ENCODE peak calls at places on chromosome 1, in six cellular contexts. One of them, this sample, is unnamed.

GRCh38 chr1:88648706-88649105 is 35.4 kb upstream of the PKN2 start:
- DNase-seq in Calu3: no peak
- DNase-seq in gastrocnemius medialis: no peak
- DNase-seq in astrocyte of the spinal cord: no peak
- DNase-seq in activated B cell treated with CpG ODN at 0.5 μM for 24 hours: no peak
- DNase-seq in left ventricle myocardium inferior: no peak
- DNase-seq in this sample: no peak

GRCh38 chr1:208182880-208183279 is 61.3 kb downstream of the PLXNA2 start:
- DNase-seq in Calu3: no peak
- DNase-seq in activated B cell treated with CpG ODN at 0.5 μM for 24 hours: no peak
- DNase-seq in gastrocnemius medialis: no peak
- DNase-seq in astrocyte of the spinal cord: no peak
- DNase-seq in left ventricle myocardium inferior: no peak
- DNase-seq in this sample: no peak

GRCh38 chr1:58358311-58358710 is 188.2 kb downstream of the OMA1 start:
- DNase-seq in activated B cell treated with CpG ODN at 0.5 μM for 24 hours: no peak
- DNase-seq in astrocyte of the spinal cord: peak; percentile 1
- DNase-seq in left ventricle myocardium inferior: no peak
- DNase-seq in gastrocnemius medialis: no peak
- DNase-seq in Calu3: no peak
- DNase-seq in this sample: no peak

GRCh38 chr1:230068952-230069684 is 2.1 kb downstream of the GALNT2 start:
- DNase-seq in Calu3: no peak
- DNase-seq in left ventricle myocardium inferior: no peak
- DNase-seq in activated B cell treated with CpG ODN at 0.5 μM for 24 hours: no peak
- DNase-seq in astrocyte of the spinal cord: no peak
- DNase-seq in gastrocnemius medialis: no peak
- DNase-seq in this sample: no peak

GRCh38 chr1:205965039-205965630 is 21.9 kb upstream of the SLC26A9 start:
- DNase-seq in activated B cell treated with CpG ODN at 0.5 μM for 24 hours: no peak
- DNase-seq in astrocyte of the spinal cord: no peak
- DNase-seq in Calu3: no peak
- DNase-seq in gastrocnemius medialis: no peak
- DNase-seq in left ventricle myocardium inferior: no peak
- DNase-seq in this sample: no peak

GRCh38 chr1:1430114-1430982 is 5.1 kb upstream of the VWA1 start:
- DNase-seq in left ventricle myocardium inferior: peak; percentile 87
- DNase-seq in astrocyte of the spinal cord: peak; percentile 67
- DNase-seq in activated B cell treated with CpG ODN at 0.5 μM for 24 hours: no peak
- DNase-seq in Calu3: peak; percentile 40
- DNase-seq in gastrocnemius medialis: no peak
- DNase-seq in this sample: no peak

GRCh38 chr1:200427744-200428143 is 17.9 kb upstream of the ZNF281 start:
- DNase-seq in activated B cell treated with CpG ODN at 0.5 μM for 24 hours: no peak
- DNase-seq in gastrocnemius medialis: no peak
- DNase-seq in astrocyte of the spinal cord: no peak
- DNase-seq in Calu3: no peak
- DNase-seq in left ventricle myocardium inferior: no peak
- DNase-seq in this sample: no peak

GRCh38 chr1:88302843-88303486 is 381.1 kb upstream of the PKN2 start:
- DNase-seq in gastrocnemius medialis: no peak
- DNase-seq in astrocyte of the spinal cord: peak; percentile 50
- DNase-seq in Calu3: peak; percentile 21
- DNase-seq in left ventricle myocardium inferior: no peak
- DNase-seq in activated B cell treated with CpG ODN at 0.5 μM for 24 hours: no peak
- DNase-seq in this sample: no peak

GRCh38 chr1:90721210-90722194 is 4.4 kb upstream of the BARHL2 start:
- DNase-seq in left ventricle myocardium inferior: no peak
- DNase-seq in activated B cell treated with CpG ODN at 0.5 μM for 24 hours: no peak
- DNase-seq in Calu3: peak; percentile 71
- DNase-seq in astrocyte of the spinal cord: peak; percentile 52
- DNase-seq in gastrocnemius medialis: no peak
- DNase-seq in this sample: no peak

GRCh38 chr1:93779540-93780121 is 98.0 kb upstream of the BCAR3 start:
- DNase-seq in astrocyte of the spinal cord: peak; percentile 89
- DNase-seq in left ventricle myocardium inferior: no peak
- DNase-seq in activated B cell treated with CpG ODN at 0.5 μM for 24 hours: no peak
- DNase-seq in gastrocnemius medialis: no peak
- DNase-seq in Calu3: peak; percentile 14
- DNase-seq in this sample: no peak

GRCh38 chr1:96865731-96866684 is 144.4 kb downstream of the PTBP2 start:
- DNase-seq in astrocyte of the spinal cord: peak; percentile 94
- DNase-seq in gastrocnemius medialis: no peak
- DNase-seq in activated B cell treated with CpG ODN at 0.5 μM for 24 hours: no peak
- DNase-seq in left ventricle myocardium inferior: no peak
- DNase-seq in Calu3: no peak
- DNase-seq in this sample: no peak

GRCh38 chr1:26336477-26337205 is 17.3 kb downstream of the CRYBG2 start:
- DNase-seq in activated B cell treated with CpG ODN at 0.5 μM for 24 hours: peak; percentile 83
- DNase-seq in astrocyte of the spinal cord: no peak
- DNase-seq in left ventricle myocardium inferior: peak; percentile 70
- DNase-seq in Calu3: no peak
- DNase-seq in gastrocnemius medialis: peak; percentile 20
- DNase-seq in this sample: no peak

GRCh38 chr1:109933856-109934711 is 23.4 kb downstream of the CSF1 start:
- DNase-seq in left ventricle myocardium inferior: no peak
- DNase-seq in astrocyte of the spinal cord: peak; percentile 92
- DNase-seq in activated B cell treated with CpG ODN at 0.5 μM for 24 hours: no peak
- DNase-seq in Calu3: peak; percentile 39
- DNase-seq in gastrocnemius medialis: no peak
- DNase-seq in this sample: peak; percentile 78

GRCh38 chr1:51210055-51210454 is 26.0 kb upstream of the RNF11 start:
- DNase-seq in gastrocnemius medialis: no peak
- DNase-seq in astrocyte of the spinal cord: no peak
- DNase-seq in Calu3: no peak
- DNase-seq in left ventricle myocardium inferior: no peak
- DNase-seq in activated B cell treated with CpG ODN at 0.5 μM for 24 hours: no peak
- DNase-seq in this sample: no peak

GRCh38 chr1:202010042-202011015 is at the start of gene ELF3:
- DNase-seq in left ventricle myocardium inferior: no peak
- DNase-seq in astrocyte of the spinal cord: no peak
- DNase-seq in Calu3: peak; percentile 98
- DNase-seq in gastrocnemius medialis: no peak
- DNase-seq in activated B cell treated with CpG ODN at 0.5 μM for 24 hours: no peak
- DNase-seq in this sample: no peak

GRCh38 chr1:84247425-84248220 is 53.9 kb upstream of the SAMD13 start:
- DNase-seq in gastrocnemius medialis: no peak
- DNase-seq in Calu3: peak; percentile 21
- DNase-seq in left ventricle myocardium inferior: no peak
- DNase-seq in activated B cell treated with CpG ODN at 0.5 μM for 24 hours: no peak
- DNase-seq in astrocyte of the spinal cord: no peak
- DNase-seq in this sample: no peak

GRCh38 chr1:204197068-204197467 is 777 bp upstream of the KISS1 start:
- DNase-seq in gastrocnemius medialis: no peak
- DNase-seq in astrocyte of the spinal cord: no peak
- DNase-seq in activated B cell treated with CpG ODN at 0.5 μM for 24 hours: no peak
- DNase-seq in left ventricle myocardium inferior: no peak
- DNase-seq in Calu3: no peak
- DNase-seq in this sample: no peak

GRCh38 chr1:33653226-33653625 is 180.8 kb downstream of the ZSCAN20 start:
- DNase-seq in activated B cell treated with CpG ODN at 0.5 μM for 24 hours: no peak
- DNase-seq in Calu3: no peak
- DNase-seq in astrocyte of the spinal cord: no peak
- DNase-seq in left ventricle myocardium inferior: peak; percentile 54
- DNase-seq in gastrocnemius medialis: no peak
- DNase-seq in this sample: no peak

GRCh38 chr1:194117582-194117981 is 931.2 kb upstream of the B3GALT2 start:
- DNase-seq in gastrocnemius medialis: no peak
- DNase-seq in Calu3: no peak
- DNase-seq in left ventricle myocardium inferior: no peak
- DNase-seq in astrocyte of the spinal cord: no peak
- DNase-seq in activated B cell treated with CpG ODN at 0.5 μM for 24 hours: no peak
- DNase-seq in this sample: no peak

GRCh38 chr1:9181176-9181906 is 52.4 kb upstream of the GPR157 start:
- DNase-seq in left ventricle myocardium inferior: peak; percentile 74
- DNase-seq in astrocyte of the spinal cord: peak; percentile 66
- DNase-seq in activated B cell treated with CpG ODN at 0.5 μM for 24 hours: peak; percentile 73
- DNase-seq in gastrocnemius medialis: no peak
- DNase-seq in Calu3: peak; percentile 78
- DNase-seq in this sample: no peak

GRCh38 chr1:235302143-235302542 is 25.8 kb downstream of the ARID4B start:
- DNase-seq in left ventricle myocardium inferior: no peak
- DNase-seq in activated B cell treated with CpG ODN at 0.5 μM for 24 hours: no peak
- DNase-seq in Calu3: no peak
- DNase-seq in astrocyte of the spinal cord: no peak
- DNase-seq in gastrocnemius medialis: no peak
- DNase-seq in this sample: no peak

GRCh38 chr1:29629401-29629800 is 393.1 kb downstream of the PTPRU start:
- DNase-seq in Calu3: no peak
- DNase-seq in gastrocnemius medialis: no peak
- DNase-seq in astrocyte of the spinal cord: no peak
- DNase-seq in activated B cell treated with CpG ODN at 0.5 μM for 24 hours: no peak
- DNase-seq in left ventricle myocardium inferior: no peak
- DNase-seq in this sample: no peak

GRCh38 chr1:190754769-190755168 is 277.1 kb upstream of the BRINP3 start:
- DNase-seq in Calu3: no peak
- DNase-seq in gastrocnemius medialis: no peak
- DNase-seq in astrocyte of the spinal cord: peak; percentile 48
- DNase-seq in left ventricle myocardium inferior: no peak
- DNase-seq in activated B cell treated with CpG ODN at 0.5 μM for 24 hours: no peak
- DNase-seq in this sample: no peak

GRCh38 chr1:243345205-243345604 is 89.4 kb downstream of the SDCCAG8 start:
- DNase-seq in Calu3: peak; percentile 45
- DNase-seq in left ventricle myocardium inferior: no peak
- DNase-seq in astrocyte of the spinal cord: peak; percentile 18
- DNase-seq in activated B cell treated with CpG ODN at 0.5 μM for 24 hours: no peak
- DNase-seq in gastrocnemius medialis: no peak
- DNase-seq in this sample: no peak

GRCh38 chr1:180168786-180169640 is 14.3 kb downstream of the QSOX1 start:
- DNase-seq in activated B cell treated with CpG ODN at 0.5 μM for 24 hours: no peak
- DNase-seq in gastrocnemius medialis: no peak
- DNase-seq in left ventricle myocardium inferior: no peak
- DNase-seq in astrocyte of the spinal cord: no peak
- DNase-seq in Calu3: peak; percentile 80
- DNase-seq in this sample: no peak
- TF ChIP-seq CTCF in activated B cell treated with CpG ODN at 0.5 μM for 24 hours: no peak
- TF ChIP-seq CTCF in gastrocnemius medialis: peak; percentile 44
- TF ChIP-seq CTCF in left ventricle myocardium inferior: peak; percentile 59
- TF ChIP-seq CTCF in astrocyte of the spinal cord: peak; percentile 76
- TF ChIP-seq CTCF in Calu3: peak; percentile 59
- TF ChIP-seq CTCF in this sample: peak; percentile 60

GRCh38 chr1:118214866-118215265 is 29.8 kb upstream of the SPAG17 start:
- DNase-seq in gastrocnemius medialis: no peak
- DNase-seq in left ventricle myocardium inferior: no peak
- DNase-seq in astrocyte of the spinal cord: no peak
- DNase-seq in activated B cell treated with CpG ODN at 0.5 μM for 24 hours: no peak
- DNase-seq in Calu3: no peak
- DNase-seq in this sample: no peak

GRCh38 chr1:118209648-118210047 is 24.6 kb upstream of the SPAG17 start:
- DNase-seq in Calu3: no peak
- DNase-seq in gastrocnemius medialis: no peak
- DNase-seq in activated B cell treated with CpG ODN at 0.5 μM for 24 hours: no peak
- DNase-seq in left ventricle myocardium inferior: no peak
- DNase-seq in astrocyte of the spinal cord: no peak
- DNase-seq in this sample: no peak

GRCh38 chr1:118206966-118207365 is 21.9 kb upstream of the SPAG17 start:
- DNase-seq in gastrocnemius medialis: no peak
- DNase-seq in Calu3: no peak
- DNase-seq in left ventricle myocardium inferior: no peak
- DNase-seq in astrocyte of the spinal cord: no peak
- DNase-seq in activated B cell treated with CpG ODN at 0.5 μM for 24 hours: no peak
- DNase-seq in this sample: no peak

GRCh38 chr1:118210051-118210722 is 25.2 kb upstream of the SPAG17 start:
- DNase-seq in activated B cell treated with CpG ODN at 0.5 μM for 24 hours: no peak
- DNase-seq in Calu3: no peak
- DNase-seq in left ventricle myocardium inferior: no peak
- DNase-seq in astrocyte of the spinal cord: no peak
- DNase-seq in gastrocnemius medialis: no peak
- DNase-seq in this sample: no peak

GRCh38 chr1:118210723-118211110 is 25.7 kb upstream of the SPAG17 start:
- DNase-seq in activated B cell treated with CpG ODN at 0.5 μM for 24 hours: no peak
- DNase-seq in left ventricle myocardium inferior: no peak
- DNase-seq in Calu3: no peak
- DNase-seq in astrocyte of the spinal cord: no peak
- DNase-seq in gastrocnemius medialis: no peak
- DNase-seq in this sample: no peak
- TF ChIP-seq CTCF in activated B cell treated with CpG ODN at 0.5 μM for 24 hours: no peak
- TF ChIP-seq CTCF in left ventricle myocardium inferior: no peak
- TF ChIP-seq CTCF in Calu3: no peak
- TF ChIP-seq CTCF in astrocyte of the spinal cord: no peak
- TF ChIP-seq CTCF in gastrocnemius medialis: no peak
- TF ChIP-seq CTCF in this sample: no peak

DNA sequence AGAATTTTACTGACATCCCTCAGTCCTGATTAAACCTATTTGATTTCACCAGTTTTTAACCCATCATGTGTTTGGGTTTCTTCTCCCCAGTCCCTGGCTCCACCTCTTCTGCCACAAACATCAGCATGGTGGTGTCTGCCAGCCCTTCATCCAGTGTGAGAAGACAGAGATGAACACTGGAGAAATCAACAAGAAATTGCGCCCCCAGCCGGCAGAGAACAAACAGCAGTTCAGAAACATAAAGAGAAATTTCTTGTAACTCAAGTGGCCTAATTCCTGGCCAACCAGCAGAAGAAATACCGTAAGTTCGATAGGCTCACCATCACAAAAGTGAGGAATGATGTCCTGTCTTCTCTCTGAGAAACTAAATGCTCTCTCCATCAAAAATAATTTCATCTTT is 18.3 kb downstream of the S100A11 start:
- DNase-seq in gastrocnemius medialis: no peak
- DNase-seq in astrocyte of the spinal cord: no peak
- DNase-seq in activated B cell treated with CpG ODN at 0.5 μM for 24 hours: no peak
- DNase-seq in Calu3: no peak
- DNase-seq in left ventricle myocardium inferior: no peak
- DNase-seq in this sample: no peak
- TF ChIP-seq CTCF in gastrocnemius medialis: no peak
- TF ChIP-seq CTCF in astrocyte of the spinal cord: peak; percentile 52
- TF ChIP-seq CTCF in activated B cell treated with CpG ODN at 0.5 μM for 24 hours: no peak
- TF ChIP-seq CTCF in Calu3: peak; percentile 32
- TF ChIP-seq CTCF in left ventricle myocardium inferior: no peak
- TF ChIP-seq CTCF in this sample: peak; percentile 42

GRCh38 chr1:99115231-99115630 is 110.6 kb upstream of the PLPPR5 start:
- DNase-seq in astrocyte of the spinal cord: no peak
- DNase-seq in Calu3: no peak
- DNase-seq in gastrocnemius medialis: no peak
- DNase-seq in activated B cell treated with CpG ODN at 0.5 μM for 24 hours: no peak
- DNase-seq in left ventricle myocardium inferior: no peak
- DNase-seq in this sample: no peak
- TF ChIP-seq CTCF in astrocyte of the spinal cord: no peak
- TF ChIP-seq CTCF in Calu3: no peak
- TF ChIP-seq CTCF in gastrocnemius medialis: no peak
- TF ChIP-seq CTCF in activated B cell treated with CpG ODN at 0.5 μM for 24 hours: no peak
- TF ChIP-seq CTCF in left ventricle myocardium inferior: no peak
- TF ChIP-seq CTCF in this sample: no peak

This sample was measured in CD14-positive monocyte.